ENCODE peak calls at places on chromosomes 16 and 17, in six cellular contexts. X is SK-N-SH, A is HCT116, L is H1, U is HepG2, R is GM12878. P is an unnamed sample.
A peak's percentile ranks its signal among the peaks of the same experiment; 100 is the strongest.

GRCh38 chr17:69637399-69638165 is 223.1 kb downstream of the MAP2K6 start:
- DNase-seq in L (no peak), X (no peak), R (no peak), U (no peak), A (no peak), P (no peak)

GRCh38 chr17:66570353-66571195 is 264.3 kb upstream of the CACNG5 start:
- DNase-seq in A (no peak), U (no peak), R (no peak), X (no peak), L (no peak), P (no peak)

GRCh38 chr16:19183187-19183586 is 15.1 kb downstream of the SYT17 start:
- DNase-seq in R (no peak), U (no peak), A (no peak), L (no peak), X (no peak), P (no peak)

GRCh38 chr17:32111141-32111771 is 31.0 kb upstream of the RHOT1 start:
- DNase-seq in U (peak; percentile 52), R (no peak), A (no peak), L (peak; percentile 39), X (peak; percentile 60), P (peak; percentile 72)

GRCh38 chr16:27365142-27366089 is 36.6 kb upstream of the IL21R start:
- DNase-seq in R (no peak), X (no peak), L (no peak), A (peak; percentile 69), U (peak; percentile 58), P (no peak)

GRCh38 chr17:38883592-38884526 is 14.0 kb downstream of the LASP1 start:
- DNase-seq in R (no peak), A (no peak), L (no peak), U (no peak), X (no peak), P (no peak)

GRCh38 chr16:65154321-65154720 is 32.5 kb upstream of the CDH11 start:
- DNase-seq in U (no peak), A (no peak), X (no peak), L (peak; percentile 59), R (no peak), P (no peak)

GRCh38 chr16:54242199-54242598 is 44.4 kb downstream of the IRX3 start:
- DNase-seq in X (peak; percentile 36), U (peak; percentile 53), A (peak; percentile 41), R (no peak), L (peak; percentile 7), P (peak; percentile 73)

GRCh38 chr16:985237-985636 is 3.7 kb downstream of the SOX8 start:
- DNase-seq in X (no peak), L (no peak), U (no peak), A (no peak), R (no peak), P (no peak)

GRCh38 chr16:81946206-81946605 is 65.1 kb downstream of the SDR42E1 start:
- DNase-seq in U (no peak), X (no peak), L (no peak), A (no peak), R (no peak), P (no peak)

GRCh38 chr16:19785512-19786130 is 67.5 kb downstream of the IQCK start:
- DNase-seq in R (no peak), A (no peak), U (peak; percentile 56), X (no peak), L (no peak), P (peak; percentile 29)

GRCh38 chr17:40247926-40248495 is 28.9 kb downstream of the WIPF2 start:
- DNase-seq in U (no peak), A (no peak), L (no peak), X (no peak), R (no peak), P (no peak)

GRCh38 chr16:80563807-80564206 is 23.0 kb downstream of the DYNLRB2 start:
- DNase-seq in U (no peak), A (no peak), R (no peak), X (no peak), L (no peak), P (no peak)

GRCh38 chr16:50386819-50387218 is 18.0 kb upstream of the BRD7 start:
- DNase-seq in L (no peak), R (no peak), U (no peak), X (peak; percentile 61), A (no peak), P (no peak)

GRCh38 chr17:27977751-27978688 is 64.5 kb upstream of the NLK start:
- DNase-seq in A (no peak), L (no peak), X (no peak), R (no peak), U (no peak), P (no peak)

GRCh38 chr16:20799599-20799998 is 6.7 kb downstream of the ERI2 start:
- DNase-seq in R (no peak), L (no peak), X (no peak), A (peak; percentile 6), U (peak; percentile 18), P (no peak)

GRCh38 chr17:44501866-44502265 is 1.3 kb downstream of the GPATCH8 start:
- DNase-seq in X (no peak), L (no peak), A (no peak), U (no peak), R (no peak), P (no peak)

GRCh38 chr17:81043725-81044427 is 8.9 kb downstream of the BAIAP2 start:
- DNase-seq in X (peak; percentile 44), R (no peak), A (peak; percentile 71), L (peak; percentile 33), U (peak; percentile 94), P (peak; percentile 92)

GRCh38 chr17:6683730-6684459 is 29.3 kb downstream of the SLC13A5 start:
- DNase-seq in R (no peak), A (no peak), L (no peak), U (no peak), X (no peak), P (no peak)

GRCh38 chr17:45386180-45386579 is 46.5 kb downstream of the ARHGAP27 start:
- DNase-seq in R (no peak), A (no peak), L (no peak), X (no peak), U (no peak), P (no peak)

GRCh38 chr16:77675464-77676324 is 46.6 kb upstream of the NUDT7 start:
- DNase-seq in L (peak; percentile 29), X (peak; percentile 79), A (peak; percentile 63), U (peak; percentile 74), R (peak; percentile 24), P (peak; percentile 37)

GRCh38 chr16:88877564-88878289 is 11.3 kb upstream of the PABPN1L start:
- DNase-seq in R (no peak), L (no peak), A (no peak), X (no peak), U (no peak), P (no peak)

GRCh38 chr17:869067-869466 is 86.9 kb downstream of the MRM3 start:
- DNase-seq in L (no peak), X (no peak), A (no peak), R (no peak), U (no peak), P (no peak)

GRCh38 chr16:10972108-10972955 is 28.0 kb downstream of the CLEC16A start:
- DNase-seq in L (no peak), X (no peak), A (no peak), U (no peak), R (no peak), P (no peak)

GRCh38 chr16:9334091-9334490 is 242.6 kb downstream of the HAPSTR1 start:
- DNase-seq in X (peak; percentile 10), U (no peak), L (no peak), R (no peak), A (no peak), P (no peak)

GRCh38 chr17:80125656-80126448 is 21.1 kb downstream of the EIF4A3 start:
- DNase-seq in X (no peak), L (no peak), U (no peak), R (no peak), A (no peak), P (no peak)

GRCh38 chr17:80899402-80900268 is 92.0 kb upstream of the CHMP6 start:
- DNase-seq in R (no peak), L (peak; percentile 29), A (peak; percentile 40), X (peak; percentile 87), U (peak; percentile 29), P (no peak)

GRCh38 chr17:5821057-5821456 is 236.7 kb upstream of the NLRP1 start:
- DNase-seq in L (no peak), R (no peak), U (peak; percentile 26), X (no peak), A (no peak), P (no peak)

GRCh38 chr16:67431077-67431804 is at the start of gene HSD11B2:
- DNase-seq in X (peak; percentile 93), R (no peak), A (peak; percentile 40), L (no peak), U (no peak), P (peak; percentile 77)

GRCh38 chr16:24541534-24541933 is 2.2 kb downstream of the RBBP6 start:
- DNase-seq in L (no peak), X (no peak), A (no peak), R (no peak), U (no peak), P (no peak)

DNA sequence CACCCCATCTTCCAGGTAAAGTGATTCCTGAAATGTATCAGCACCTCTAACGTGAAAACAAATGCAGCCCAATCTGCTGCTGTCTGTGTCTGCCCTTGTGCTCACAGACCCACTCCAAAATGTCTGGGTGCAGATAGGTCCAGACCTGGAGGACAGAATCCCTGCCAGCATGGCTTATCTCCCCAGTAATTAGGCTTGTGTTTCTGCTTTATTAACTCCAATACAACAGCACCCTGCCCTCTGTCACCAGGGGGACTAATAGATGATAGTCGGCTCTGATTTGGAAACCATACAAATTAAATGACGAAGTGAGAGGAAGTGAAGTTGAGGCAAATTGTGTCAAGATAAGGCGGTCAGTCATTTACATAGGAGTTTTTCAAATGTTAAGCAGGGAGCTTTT is 608.3 kb upstream of the SALL1 start:
- DNase-seq in R (no peak), A (no peak), U (no peak), X (peak; percentile 59), L (no peak), P (no peak)
- TF ChIP-seq JUND in R (no peak), A (no peak), U (no peak), X (no peak), L (no peak), P (no peak)

DNA sequence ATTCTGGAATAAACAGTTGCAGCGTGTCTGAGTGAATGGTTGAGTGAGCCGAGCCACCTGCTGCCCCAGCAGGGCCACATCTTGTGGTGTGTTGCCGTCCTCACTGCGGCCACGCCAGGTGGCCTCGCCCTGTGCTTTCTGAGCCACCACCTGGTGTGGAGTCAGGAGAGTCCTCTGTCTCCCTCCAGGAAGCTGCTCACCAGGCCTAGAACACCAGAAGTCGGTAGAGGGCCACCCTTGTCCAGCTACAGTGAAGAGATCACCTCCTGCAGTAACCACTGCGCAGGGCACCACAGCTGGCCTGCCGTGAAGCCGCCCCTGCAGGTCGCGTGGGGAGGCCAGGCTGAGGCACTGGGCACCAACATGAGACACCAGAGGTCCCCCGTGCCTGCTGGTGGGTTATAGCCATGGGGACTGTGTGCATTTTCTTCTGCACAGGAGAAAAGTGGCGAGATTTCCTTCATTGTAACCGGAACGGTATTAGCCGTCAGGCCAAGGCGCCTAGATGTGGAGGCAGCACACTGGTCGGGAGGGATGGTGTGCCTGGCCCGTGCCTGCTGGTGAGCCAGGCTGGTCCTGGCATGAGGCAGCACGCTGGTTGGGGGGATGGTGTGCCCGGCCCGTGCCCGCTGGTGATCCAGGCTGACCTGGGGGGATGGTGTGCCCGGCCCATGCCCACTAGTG is 28.9 kb upstream of the FOXK2 start:
- DNase-seq in U (no peak), R (no peak), A (no peak), L (no peak), X (no peak), P (no peak)
- TF ChIP-seq JUND in U (no peak), R (no peak), A (no peak), L (no peak), X (no peak), P (no peak)

GRCh38 chr17:13597723-13598347 is 3.9 kb downstream of the HS3ST3A1 start:
- DNase-seq in U (peak; percentile 45), R (no peak), L (no peak), X (peak; percentile 54), A (peak; percentile 27), P (peak; percentile 66)
- TF ChIP-seq JUND in U (no peak), R (no peak), L (no peak), X (no peak), A (no peak), P (no peak)

GRCh38 chr16:75239463-75240122 is 11.8 kb downstream of the BCAR1 start:
- DNase-seq in X (no peak), R (no peak), L (no peak), A (no peak), U (no peak), P (no peak)
- TF ChIP-seq JUND in X (no peak), R (no peak), L (no peak), A (no peak), U (no peak), P (no peak)